ENCODE peak calls at places on chromosomes 5 and 9, in five cellular contexts. V is AG08395, U is iris pigment epithelial cell, W is HEK293T, X is NCI-H1436 treated with DMSO at 0.1 percent for 48 hours. H is an unnamed sample.

GRCh38 chr5:52798952-52799351 is 11.2 kb downstream of the ITGA1 start:
- DNase-seq in V (no peak), U (no peak), W (no peak), X (no peak), H (no peak)

GRCh38 chr5:54834121-54834842 is 151.1 kb downstream of the ESM1 start:
- DNase-seq in V (no peak), U (no peak), W (no peak), X (no peak), H (no peak)

GRCh38 chr5:17295671-17296070 is 78.2 kb downstream of the BASP1 start:
- DNase-seq in V (no peak), U (no peak), W (no peak), X (no peak), H (no peak)

GRCh38 chr9:74277532-74277931 is 219.6 kb upstream of the RORB start:
- DNase-seq in V (no peak), U (no peak), W (no peak), X (no peak), H (no peak)

GRCh38 chr5:80300125-80300524 is 19.7 kb upstream of the SPZ1 start:
- DNase-seq in V (no peak), U (no peak), W (no peak), X (no peak), H (no peak)

GRCh38 chr5:149860801-149861322 is 83.7 kb downstream of the PDE6A start:
- DNase-seq in V (no peak), U (peak; percentile 31), W (no peak), X (no peak), H (peak; percentile 85)

GRCh38 chr9:79300153-79300552 is 271.6 kb upstream of the TLE4 start:
- DNase-seq in V (no peak), U (no peak), W (no peak), X (peak; percentile 41), H (no peak)

GRCh38 chr5:149857499-149857898 is 87.1 kb downstream of the PDE6A start:
- DNase-seq in V (no peak), U (peak; percentile 54), W (no peak), X (no peak), H (peak; percentile 67)

GRCh38 chr5:142056831-142057696 is 44.2 kb upstream of the GNPDA1 start:
- DNase-seq in V (no peak), U (no peak), W (no peak), X (no peak), H (no peak)

GRCh38 chr9:20208951-20209350 is 413.3 kb downstream of the MLLT3 start:
- DNase-seq in V (no peak), U (no peak), W (no peak), X (no peak), H (peak; percentile 71)

GRCh38 chr5:57653636-57654290 is 171.2 kb upstream of the ACTBL2 start:
- DNase-seq in V (no peak), U (no peak), W (no peak), X (no peak), H (no peak)

GRCh38 chr5:38466444-38467189 is 89.8 kb downstream of the LIFR start:
- DNase-seq in V (peak; percentile 25), U (no peak), W (no peak), X (no peak), H (no peak)

GRCh38 chr9:129176786-129177442 is 1.1 kb downstream of the IER5L start:
- DNase-seq in V (no peak), U (peak; percentile 62), W (no peak), X (no peak), H (peak; percentile 37)

GRCh38 chr9:3243676-3244075 is 282.1 kb downstream of the RFX3 start:
- DNase-seq in V (no peak), U (no peak), W (no peak), X (no peak), H (no peak)

GRCh38 chr5:134122530-134122929 is 8.0 kb downstream of the TCF7 start:
- DNase-seq in V (no peak), U (no peak), W (no peak), X (no peak), H (no peak)

GRCh38 chr9:129889936-129890717 is 54.9 kb downstream of the USP20 start:
- DNase-seq in V (no peak), U (no peak), W (no peak), X (no peak), H (no peak)

GRCh38 chr9:71001780-71002386 is 119.5 kb downstream of the TRPM3 start:
- DNase-seq in V (no peak), U (peak; percentile 28), W (peak; percentile 23), X (no peak), H (peak; percentile 75)

GRCh38 chr9:108836771-108837170 is 19.0 kb downstream of the ACTL7B start:
- DNase-seq in V (no peak), U (peak; percentile 50), W (no peak), X (no peak), H (peak; percentile 94)

GRCh38 chr5:78705826-78706225 is 57.3 kb upstream of the LHFPL2 start:
- DNase-seq in V (no peak), U (no peak), W (no peak), X (no peak), H (peak; percentile 55)

GRCh38 chr5:170471551-170472212 is 32.1 kb upstream of the KCNIP1 start:
- DNase-seq in V (no peak), U (no peak), W (no peak), X (no peak), H (no peak)